ENCODE peak calls at places on chromosome 9, in six cellular contexts. K is ovary, G is AG04449, Z is GM23248, A is fibroblast of pulmonary artery, X is Peyer's patch. N is an unnamed sample.

GRCh38 chr9:119304566-119304965 is 64.7 kb downstream of the BRINP1 start:
- DNase-seq in G (no peak), K (no peak), X (no peak), Z (no peak), A (no peak), N (no peak)

GRCh38 chr9:112861638-112862555 is 28.8 kb downstream of the SLC46A2 start:
- DNase-seq in Z (peak), X (no peak), A (peak), G (no peak), K (no peak), N (no peak)

GRCh38 chr9:13941686-13942085 is 372.3 kb downstream of the NFIB start:
- DNase-seq in A (no peak), K (no peak), X (no peak), G (no peak), Z (peak), N (no peak)

GRCh38 chr9:95188459-95188858 is 129.1 kb downstream of the FANCC start:
- DNase-seq in K (no peak), A (peak), X (no peak), Z (no peak), G (no peak), N (no peak)

GRCh38 chr9:115595951-115596742 is 478.2 kb upstream of the TNC start:
- DNase-seq in K (no peak), G (peak), X (no peak), Z (peak), A (peak), N (no peak)

GRCh38 chr9:15370496-15371464 is 51.9 kb upstream of the SNAPC3 start:
- DNase-seq in X (no peak), A (peak), K (peak), Z (peak), G (no peak), N (no peak)

GRCh38 chr9:95507456-95508241 is 9.1 kb downstream of the PTCH1 start:
- DNase-seq in X (peak), A (peak), K (peak), G (no peak), Z (peak), N (peak)

GRCh38 chr9:98075332-98075805 is 18.8 kb downstream of the NANS start:
- DNase-seq in X (no peak), G (no peak), A (peak), K (no peak), Z (peak), N (peak)

GRCh38 chr9:98707158-98708102 is 1.3 kb downstream of the GABBR2 start:
- DNase-seq in Z (peak), X (no peak), G (no peak), K (no peak), A (peak), N (no peak)

GRCh38 chr9:111481885-111482636 is 2.1 kb downstream of the ECPAS start:
- DNase-seq in Z (peak), G (no peak), A (peak), X (no peak), K (no peak), N (no peak)

GRCh38 chr9:125889524-125890473 is 142.6 kb downstream of the PBX3 start:
- DNase-seq in G (no peak), K (peak), X (no peak), A (peak), Z (peak), N (peak)

GRCh38 chr9:88074931-88075330 is 63.3 kb downstream of the SPATA31C2 start:
- DNase-seq in G (no peak), X (no peak), K (no peak), A (no peak), Z (no peak), N (no peak)

GRCh38 chr9:127873886-127874285 is 3.6 kb downstream of the AK1 start:
- DNase-seq in X (no peak), Z (peak), G (no peak), A (peak), K (peak), N (no peak)

GRCh38 chr9:18489861-18490260 is 15.9 kb downstream of the ADAMTSL1 start:
- DNase-seq in X (no peak), A (peak), G (no peak), Z (peak), K (no peak), N (no peak)
- H3K4me3 ChIP-seq in X (no peak), A (no peak), G (peak), Z (peak), K (no peak), N (no peak)

GRCh38 chr9:38284768-38285080 is 107.8 kb upstream of the ALDH1B1 start:
- DNase-seq in A (no peak), G (no peak), X (no peak), Z (no peak), K (no peak), N (no peak)
- H3K4me3 ChIP-seq in A (no peak), G (no peak), X (no peak), Z (no peak), K (no peak), N (no peak)

DNA sequence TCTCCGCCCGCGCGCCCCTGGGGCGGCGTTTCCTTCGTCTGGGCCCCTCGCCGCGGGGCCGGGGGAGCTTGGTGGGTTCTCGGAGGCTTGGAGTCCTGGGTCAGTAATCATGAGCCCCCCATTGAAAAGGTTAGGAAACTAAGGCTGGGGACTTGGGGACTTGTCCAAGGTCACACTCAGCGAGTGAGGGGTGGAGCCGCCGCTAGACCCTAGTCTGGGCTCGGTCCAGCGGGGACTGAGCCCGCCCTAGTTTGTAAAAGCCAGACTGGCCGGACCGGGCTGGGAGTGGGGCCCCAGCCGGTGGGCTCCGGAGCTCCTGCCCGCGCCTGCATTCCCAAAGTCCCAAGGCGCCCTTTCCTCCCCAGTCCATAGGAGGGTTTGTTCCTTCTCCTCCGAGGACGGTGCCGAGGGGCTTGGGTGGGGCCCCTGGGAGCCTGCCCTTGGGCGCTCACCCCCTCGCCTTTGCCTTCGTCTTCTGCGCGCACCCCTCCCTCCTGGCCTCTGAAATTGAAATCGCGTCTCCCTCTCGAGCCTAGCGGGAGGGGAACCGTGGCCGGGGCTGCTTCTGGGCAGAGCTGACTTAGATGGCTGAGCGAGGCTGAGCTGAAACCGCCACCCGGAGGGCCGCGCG is 995 bp downstream of the OLFM1 start:
- DNase-seq in X (no peak), A (no peak), Z (no peak), K (no peak), G (no peak), N (no peak)
- H3K4me3 ChIP-seq in X (peak), A (no peak), Z (peak), K (peak), G (no peak), N (no peak)

DNA sequence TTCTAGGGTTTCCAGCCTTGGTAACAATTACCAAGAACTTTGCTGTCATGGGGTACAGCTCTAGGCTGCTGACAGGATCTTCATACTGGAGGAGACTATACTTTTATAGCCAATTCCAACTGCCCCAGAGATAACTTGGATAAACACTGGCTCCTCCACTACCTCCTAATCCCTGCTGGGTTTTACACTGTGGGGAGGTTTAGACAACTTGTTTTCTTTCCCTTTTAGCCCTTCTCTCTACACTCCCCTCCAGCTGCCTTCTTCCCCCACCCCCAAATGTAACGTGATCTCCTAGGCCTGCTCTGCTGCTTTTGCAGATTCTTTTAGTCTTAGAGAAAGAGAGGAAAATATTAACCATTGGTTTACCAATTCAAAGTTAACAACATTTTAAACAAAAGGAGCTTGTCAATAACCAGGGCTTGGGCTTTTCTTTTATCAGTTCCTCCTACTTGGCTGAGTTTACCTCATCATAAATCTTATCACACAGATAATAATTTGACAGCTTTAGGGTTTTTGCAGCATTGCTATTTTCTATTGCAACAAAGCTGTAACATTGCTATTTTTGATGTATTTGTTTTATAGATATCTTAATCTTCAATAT is 9.9 kb upstream of the ABL1 start:
- DNase-seq in K (no peak), Z (peak), A (peak), X (no peak), G (no peak), N (no peak)
- H3K4me3 ChIP-seq in K (no peak), Z (peak), A (no peak), X (no peak), G (peak), N (no peak)

DNA sequence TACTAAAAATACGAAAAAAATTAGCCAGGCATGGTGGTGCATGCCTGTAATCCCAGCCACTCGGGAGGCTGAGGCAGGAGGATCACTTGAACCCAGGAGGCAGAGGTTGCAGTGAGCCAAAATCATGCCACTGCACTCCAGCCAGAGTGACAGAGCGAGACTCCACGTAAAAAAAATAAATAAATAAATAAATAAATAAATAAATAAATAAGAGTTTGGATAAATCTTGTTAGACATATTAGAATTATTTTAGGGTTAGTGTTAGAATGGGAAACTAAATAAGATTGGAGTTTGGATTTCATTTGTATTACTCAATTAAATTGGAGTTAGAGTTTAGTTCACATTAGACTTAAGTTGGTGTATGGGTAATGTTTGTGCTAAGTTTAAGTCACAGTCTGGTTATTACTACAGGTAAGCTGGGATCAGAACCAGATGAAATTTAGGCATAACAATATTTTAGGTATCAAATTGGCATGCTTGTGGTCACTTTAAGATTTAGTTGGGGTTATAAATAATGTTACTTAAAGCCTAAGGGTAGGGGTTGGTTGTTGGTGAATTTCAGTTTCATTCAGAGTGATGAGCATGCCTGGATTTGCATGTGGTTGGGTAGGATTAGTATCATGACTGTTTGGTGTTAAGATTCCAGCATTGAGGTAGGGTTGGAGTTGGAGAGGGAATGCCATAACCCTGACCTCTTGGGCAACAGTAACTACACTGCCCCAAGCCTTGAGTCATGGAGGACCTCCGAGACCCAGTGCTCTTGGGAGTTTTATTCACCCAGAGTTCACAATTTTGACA is 3.3 kb downstream of the OR5C1 start:
- DNase-seq in G (no peak), K (no peak), Z (no peak), A (no peak), X (no peak), N (no peak)
- H3K4me3 ChIP-seq in G (no peak), K (no peak), Z (no peak), A (no peak), X (no peak), N (no peak)

GRCh38 chr9:113964740-113965095 is 88.6 kb downstream of the ZNF618 start:
- DNase-seq in X (no peak), K (no peak), Z (no peak), G (no peak), A (no peak), N (no peak)
- H3K4me3 ChIP-seq in X (no peak), K (no peak), Z (no peak), G (no peak), A (no peak), N (no peak)

GRCh38 chr9:135992486-135993408 is 31.6 kb upstream of the UBAC1 start:
- DNase-seq in G (no peak), X (peak), A (peak), K (peak), Z (peak), N (peak)
- H3K4me3 ChIP-seq in G (no peak), X (peak), A (peak), K (peak), Z (peak), N (no peak)

GRCh38 chr9:124450931-124451661 is 845 bp downstream of the ADGRD2 start:
- DNase-seq in Z (no peak), K (no peak), A (no peak), G (no peak), X (no peak), N (no peak)
- H3K4me3 ChIP-seq in Z (no peak), K (no peak), A (no peak), G (no peak), X (no peak), N (no peak)

N was measured in CD4-positive, alpha-beta memory T cell.